ENCODE peak calls at places on chromosomes 5 and 9, in six cellular contexts. B is RWPE1, R is NCI-H526, D is NCI-H2029 treated with DMSO at 0.1 percent for 48 hours, L is iris pigment epithelial cell, Z is iPS DF 6.9. J is an unnamed sample.

GRCh38 chr5:34415559-34416198 is 240.4 kb upstream of the RAI14 start:
- DNase-seq in B (no peak), R (no peak), D (no peak), L (peak; percentile 79), Z (no peak), J (peak; percentile 70)

GRCh38 chr5:55308254-55308836 is 556 bp downstream of the MTREX start:
- DNase-seq in B (peak; percentile 28), R (peak; percentile 23), D (peak; percentile 27), L (no peak), Z (no peak), J (peak; percentile 47)

GRCh38 chr5:147918101-147918500 is 11.8 kb upstream of the C5orf46 start:
- DNase-seq in B (peak; percentile 48), R (no peak), D (no peak), L (peak; percentile 72), Z (no peak), J (peak; percentile 34)

GRCh38 chr5:66138572-66139116 is 5.5 kb upstream of the SREK1 start:
- DNase-seq in B (no peak), R (no peak), D (no peak), L (peak; percentile 6), Z (no peak), J (no peak)

GRCh38 chr9:126861707-126862460 is 1.4 kb downstream of the ZBTB34 start:
- DNase-seq in B (no peak), R (no peak), D (no peak), L (no peak), Z (no peak), J (peak; percentile 36)

GRCh38 chr5:126680215-126680817 is 79.6 kb downstream of the PHAX start:
- DNase-seq in B (no peak), R (peak; percentile 83), D (no peak), L (peak; percentile 48), Z (no peak), J (peak; percentile 79)

GRCh38 chr9:130938652-130939404 is at the start of gene FIBCD1:
- DNase-seq in B (peak; percentile 70), R (peak; percentile 31), D (no peak), L (peak; percentile 53), Z (no peak), J (peak; percentile 68)

GRCh38 chr5:141490271-141490670 is 1.4 kb downstream of the PCDHGC5 start:
- DNase-seq in B (no peak), R (no peak), D (no peak), L (no peak), Z (no peak), J (no peak)

GRCh38 chr9:3879731-3880493 is 354.1 kb upstream of the RFX3 start:
- DNase-seq in B (no peak), R (peak; percentile 61), D (peak; percentile 84), L (peak; percentile 29), Z (no peak), J (no peak)

GRCh38 chr9:23581936-23582335 is 244.1 kb downstream of the ELAVL2 start:
- DNase-seq in B (peak; percentile 23), R (no peak), D (no peak), L (no peak), Z (no peak), J (no peak)

GRCh38 chr9:130207241-130207992 is 35.2 kb downstream of the NCS1 start:
- DNase-seq in B (no peak), R (no peak), D (no peak), L (no peak), Z (no peak), J (no peak)

GRCh38 chr9:61665829-61666228 is 476.0 kb downstream of the SPATA31A7 start:
- DNase-seq in B (no peak), R (no peak), D (no peak), L (no peak), Z (no peak), J (no peak)

GRCh38 chr9:120926397-120926928 is at the start of gene TRAF1:
- DNase-seq in B (no peak), R (no peak), D (no peak), L (no peak), Z (no peak), J (peak; percentile 46)

GRCh38 chr5:132294728-132295504 is 722 bp downstream of the SLC22A4 start:
- DNase-seq in B (peak; percentile 93), R (peak; percentile 23), D (no peak), L (peak; percentile 90), Z (no peak), J (peak; percentile 97)

GRCh38 chr5:157820593-157821252 is 38.2 kb downstream of the CLINT1 start:
- DNase-seq in B (peak; percentile 35), R (peak; percentile 35), D (no peak), L (peak; percentile 68), Z (no peak), J (peak; percentile 66)

GRCh38 chr9:137189297-137190295 is 1.1 kb downstream of the SSNA1 start:
- DNase-seq in B (no peak), R (no peak), D (no peak), L (no peak), Z (no peak), J (no peak)

GRCh38 chr9:89795555-89796195 is 190.9 kb downstream of the GADD45G start:
- DNase-seq in B (no peak), R (no peak), D (peak; percentile 62), L (no peak), Z (no peak), J (no peak)

GRCh38 chr5:160369990-160370712 is at the start of gene C1QTNF2:
- DNase-seq in B (peak; percentile 87), R (peak; percentile 24), D (no peak), L (peak; percentile 64), Z (no peak), J (peak; percentile 77)

GRCh38 chr5:59597690-59598546 is 295.6 kb downstream of the PDE4D start:
- DNase-seq in B (no peak), R (no peak), D (no peak), L (no peak), Z (no peak), J (no peak)

GRCh38 chr9:75333624-75334023 is 245.3 kb downstream of the OSTF1 start:
- DNase-seq in B (no peak), R (no peak), D (no peak), L (no peak), Z (no peak), J (no peak)

GRCh38 chr5:93461751-93462150 is 119.3 kb downstream of the NR2F1-AS1 start:
- DNase-seq in B (peak; percentile 36), R (no peak), D (no peak), L (peak; percentile 34), Z (no peak), J (peak; percentile 82)

GRCh38 chr9:101711330-101711941 is 27.0 kb downstream of the GRIN3A start:
- DNase-seq in B (peak; percentile 34), R (peak; percentile 2), D (no peak), L (peak; percentile 2), Z (peak; percentile 25), J (peak; percentile 55)

GRCh38 chr5:135457424-135458071 is 5.4 kb upstream of the TIFAB start:
- DNase-seq in B (peak; percentile 83), R (peak; percentile 75), D (peak; percentile 17), L (peak; percentile 57), Z (peak; percentile 74), J (peak; percentile 68)

GRCh38 chr5:178544166-178544834 is 45.9 kb downstream of the COL23A1 start:
- DNase-seq in B (no peak), R (no peak), D (no peak), L (no peak), Z (no peak), J (no peak)

GRCh38 chr5:103120607-103121200 is 603 bp downstream of the PPIP5K2 start:
- DNase-seq in B (peak; percentile 22), R (peak; percentile 47), D (no peak), L (peak; percentile 23), Z (no peak), J (peak; percentile 63)

GRCh38 chr9:117188394-117188793 is 226.5 kb downstream of the ASTN2 start:
- DNase-seq in B (no peak), R (no peak), D (no peak), L (no peak), Z (no peak), J (no peak)

GRCh38 chr9:112169368-112169767 is 5.7 kb downstream of the SUSD1 start:
- DNase-seq in B (peak; percentile 82), R (no peak), D (no peak), L (no peak), Z (no peak), J (no peak)

GRCh38 chr9:95007470-95007869 is 281.0 kb downstream of the AOPEP start:
- DNase-seq in B (no peak), R (peak; percentile 36), D (peak; percentile 64), L (peak; percentile 45), Z (no peak), J (no peak)

GRCh38 chr5:169637085-169637855 is at the start of gene DOCK2:
- DNase-seq in B (no peak), R (no peak), D (no peak), L (no peak), Z (no peak), J (peak; percentile 24)

GRCh38 chr5:111551569-111552275 is 39.4 kb upstream of the STARD4 start:
- DNase-seq in B (no peak), R (peak; percentile 22), D (no peak), L (peak; percentile 21), Z (no peak), J (peak; percentile 30)

GRCh38 chr5:148910686-148911361 is 84.4 kb downstream of the ADRB2 start:
- DNase-seq in B (peak; percentile 88), R (no peak), D (no peak), L (peak; percentile 19), Z (no peak), J (peak; percentile 96)

GRCh38 chr9:15475923-15476536 is 34.7 kb downstream of the PSIP1 start:
- DNase-seq in B (no peak), R (no peak), D (no peak), L (no peak), Z (no peak), J (no peak)